ENCODE peak calls at places on chromosomes 11 and 22, in seven cellular contexts. H is coronary artery, C is AG09319, L is astrocyte of the cerebellum, N is GM10248, V is endothelial cell of umbilical vein, P is mammary epithelial cell. Q is an unnamed sample.

GRCh38 chr11:62508336-62509058 is 38.1 kb downstream of the AHNAK start:
- DNase-seq in H (peak; percentile 92), C (no peak), L (peak; percentile 22), P (peak; percentile 32), V (peak; percentile 86), N (peak; percentile 57), Q (peak; percentile 57)

GRCh38 chr22:48871176-48871840 is 956.4 kb downstream of the BRD1 start:
- DNase-seq in L (no peak), P (no peak), C (no peak), N (no peak), H (no peak), V (no peak), Q (no peak)

GRCh38 chr22:25067851-25068421 is 115.4 kb downstream of the KIAA1671 start:
- DNase-seq in N (no peak), L (no peak), H (peak; percentile 92), V (no peak), P (no peak), C (no peak), Q (no peak)

GRCh38 chr11:83147895-83148294 is 9.0 kb upstream of the PCF11 start:
- DNase-seq in P (no peak), N (no peak), H (no peak), L (no peak), V (no peak), C (no peak), Q (no peak)

GRCh38 chr11:85182437-85183109 is 444.6 kb downstream of the DLG2 start:
- DNase-seq in V (no peak), L (peak; percentile 6), N (peak; percentile 8), H (no peak), C (no peak), P (peak; percentile 14), Q (peak; percentile 11)

GRCh38 chr11:69040051-69040450 is 8.7 kb upstream of the TPCN2 start:
- DNase-seq in V (no peak), H (no peak), P (no peak), C (no peak), N (no peak), L (no peak), Q (no peak)

GRCh38 chr11:131852757-131853156 is 482.3 kb downstream of the NTM start:
- DNase-seq in L (no peak), P (no peak), H (no peak), C (no peak), N (no peak), V (no peak), Q (no peak)

GRCh38 chr22:29603358-29604191 is at the start of gene NF2:
- DNase-seq in H (peak; percentile 99), N (peak; percentile 99), L (peak; percentile 99), P (peak; percentile 99), V (peak; percentile 100), C (peak; percentile 98), Q (peak; percentile 99)

GRCh38 chr11:73454987-73455386 is 78.8 kb downstream of the RELT start:
- DNase-seq in H (no peak), L (no peak), C (no peak), P (no peak), N (no peak), V (no peak), Q (no peak)

GRCh38 chr11:29628584-29628983 is 388.2 kb downstream of the KCNA4 start:
- DNase-seq in N (no peak), V (no peak), H (no peak), C (no peak), P (no peak), L (no peak), Q (no peak)

GRCh38 chr11:29333993-29334780 is 682.6 kb downstream of the KCNA4 start:
- DNase-seq in P (peak; percentile 48), L (peak; percentile 69), H (no peak), C (no peak), V (peak; percentile 61), N (peak; percentile 28), Q (peak; percentile 36)

GRCh38 chr11:60345489-60345888 is 18.4 kb downstream of the MS4A6E start:
- DNase-seq in L (no peak), C (no peak), H (no peak), N (no peak), P (no peak), V (peak; percentile 54), Q (no peak)

GRCh38 chr11:26649884-26650283 is 72.0 kb downstream of the SLC5A12 start:
- DNase-seq in N (peak; percentile 30), V (peak; percentile 63), H (no peak), P (peak; percentile 58), C (peak; percentile 38), L (peak; percentile 59), Q (peak; percentile 32)

GRCh38 chr11:44623716-44624491 is 58.4 kb downstream of the CD82 start:
- DNase-seq in N (peak; percentile 19), C (no peak), L (no peak), H (peak; percentile 66), P (no peak), V (peak; percentile 52), Q (peak; percentile 22)

GRCh38 chr22:19598054-19598855 is 74.0 kb upstream of the CLDN5 start:
- DNase-seq in L (no peak), P (peak; percentile 55), H (no peak), C (no peak), V (no peak), N (no peak), Q (no peak)

GRCh38 chr11:130874955-130875531 is 41.2 kb downstream of the SNX19 start:
- DNase-seq in L (no peak), N (no peak), P (no peak), H (no peak), V (peak; percentile 46), C (no peak), Q (no peak)

GRCh38 chr11:111605681-111606080 is 3.4 kb downstream of the SIK2 start:
- DNase-seq in V (no peak), N (no peak), H (no peak), L (no peak), C (no peak), P (no peak), Q (no peak)

GRCh38 chr11:133418218-133418617 is 114.1 kb downstream of the OPCML start:
- DNase-seq in N (no peak), P (no peak), H (no peak), C (no peak), V (no peak), L (no peak), Q (no peak)

GRCh38 chr22:24505337-24505736 is 10.2 kb downstream of the UPB1 start:
- DNase-seq in N (no peak), P (no peak), H (no peak), C (no peak), L (no peak), V (no peak), Q (no peak)

GRCh38 chr11:31882951-31883392 is 71.8 kb upstream of the PAX6 start:
- DNase-seq in V (no peak), C (no peak), H (no peak), N (no peak), P (no peak), L (peak; percentile 62), Q (no peak)

GRCh38 chr11:111733009-111733408 is 33.2 kb downstream of the PPP2R1B start:
- DNase-seq in H (peak; percentile 88), P (peak; percentile 50), V (peak; percentile 96), L (peak; percentile 84), C (peak; percentile 44), N (no peak), Q (no peak)

GRCh38 chr11:102986815-102987214 is 31.3 kb upstream of the MMP13 start:
- DNase-seq in P (peak; percentile 66), N (no peak), V (peak; percentile 35), L (peak; percentile 20), C (no peak), H (no peak), Q (no peak)

GRCh38 chr11:42840176-42840829 is 471.5 kb upstream of the API5 start:
- DNase-seq in C (no peak), L (no peak), P (no peak), H (no peak), N (peak; percentile 29), V (no peak), Q (no peak)

GRCh38 chr22:30969532-30970355 is 679 bp downstream of the TUG1 start:
- DNase-seq in H (peak; percentile 77), N (peak; percentile 57), C (peak; percentile 7), V (peak; percentile 55), P (peak; percentile 39), L (peak; percentile 3), Q (no peak)

GRCh38 chr11:120228794-120229384 is 11.1 kb upstream of the POU2F3 start:
- DNase-seq in C (no peak), H (no peak), N (no peak), P (no peak), V (no peak), L (no peak), Q (no peak)
- TF ChIP-seq CTCF in C (peak; percentile 10), H (no peak), N (peak; percentile 14), P (peak; percentile 12), V (no peak), L (peak; percentile 31), Q (no peak)

DNA sequence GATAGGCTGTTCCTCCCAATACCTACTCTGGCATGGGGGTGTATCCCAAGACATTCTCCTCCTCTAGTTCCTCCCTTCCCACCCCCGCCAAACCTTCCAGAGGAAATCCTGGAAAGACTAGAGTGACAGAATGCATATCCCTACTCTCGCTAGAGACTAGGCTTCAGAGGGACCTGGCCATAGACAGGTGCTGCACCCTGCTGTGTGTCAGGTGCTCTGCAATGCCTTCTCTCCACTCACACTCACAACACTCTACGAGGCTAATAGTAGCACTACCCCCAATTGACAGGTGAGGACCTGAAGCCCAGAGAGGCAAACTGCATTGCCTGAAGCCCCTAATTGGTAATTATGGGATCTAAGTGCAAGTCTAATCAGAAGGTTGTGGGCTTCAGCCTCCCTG is 46.2 kb upstream of the LMO1 start:
- DNase-seq in H (no peak), C (no peak), L (no peak), N (no peak), V (no peak), P (no peak), Q (no peak)
- TF ChIP-seq CTCF in H (no peak), C (no peak), L (no peak), N (no peak), V (no peak), P (peak; percentile 57), Q (no peak)

DNA sequence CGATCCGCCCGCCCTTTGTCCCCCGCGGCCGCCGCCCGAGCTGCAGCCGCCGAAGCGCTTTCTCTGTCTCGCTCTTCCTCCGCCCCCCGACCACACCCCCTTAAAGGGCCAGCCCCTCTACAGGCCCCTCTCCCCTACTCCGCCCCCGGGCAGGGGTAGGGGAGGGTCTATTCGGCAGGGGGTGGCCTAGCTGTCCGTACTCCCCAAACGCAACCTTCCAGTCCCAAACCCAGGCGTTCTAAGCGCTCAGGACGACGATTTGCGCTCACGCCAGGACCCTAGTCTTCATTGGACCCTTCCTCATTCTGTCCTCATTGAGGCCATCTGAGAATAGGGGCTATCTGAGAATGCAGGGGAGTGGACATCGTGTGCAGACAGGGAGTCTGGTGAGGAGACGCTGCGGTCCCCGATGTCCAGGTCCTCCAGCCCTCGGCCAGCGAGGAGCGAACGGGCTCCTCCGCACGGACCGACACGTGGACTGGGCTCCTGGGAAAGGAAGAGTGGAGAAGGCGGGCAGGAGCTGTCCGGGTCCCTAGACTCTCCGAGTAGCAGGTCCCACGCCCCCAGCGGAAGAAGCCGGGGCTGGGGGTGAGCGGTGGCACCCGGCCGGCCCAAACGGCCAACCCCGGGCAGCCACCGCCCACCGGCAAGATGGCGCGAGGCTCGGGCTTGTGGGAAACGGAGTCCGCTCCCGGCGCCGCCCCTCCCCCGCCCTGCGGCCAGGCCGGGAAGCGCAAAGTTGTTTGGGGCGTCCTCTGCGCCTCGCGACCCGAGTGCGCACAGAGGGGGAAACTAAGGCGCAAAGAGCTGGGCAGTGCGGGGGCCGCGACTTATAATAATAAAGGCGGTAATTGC is at the start of gene PPP1R14B:
- DNase-seq in C (peak; percentile 44), V (peak; percentile 80), P (peak; percentile 81), L (peak; percentile 53), H (peak; percentile 93), N (peak; percentile 85), Q (peak; percentile 90)
- TF ChIP-seq CTCF in C (no peak), V (no peak), P (peak; percentile 15), L (no peak), H (no peak), N (no peak), Q (no peak)

GRCh38 chr22:45515678-45516077 is 13.0 kb downstream of the FBLN1 start:
- DNase-seq in N (no peak), P (no peak), V (no peak), H (no peak), C (no peak), L (no peak), Q (no peak)
- TF ChIP-seq CTCF in N (no peak), P (no peak), V (no peak), H (no peak), C (no peak), L (no peak), Q (no peak)

Q was measured in GM13976.